ENCODE peak calls at places on chromosomes 6 and 20, in nine cellular contexts. K is ovary, R is keratinocyte, V is pancreas, S is H1, C is PC-3, E is lower lobe of right lung, G is breast epithelium, O is uterus. H is an unnamed sample.
A peak's percentile ranks its signal among the peaks of the same experiment; 100 is the strongest.

GRCh38 chr6:6007311-6008113 is 787 bp upstream of the NRN1 start:
- DNase-seq in K (no peak), R (no peak), V (no peak), S (peak; percentile 73), C (no peak), E (no peak), G (no peak), O (no peak), H (no peak)

GRCh38 chr6:141393405-141394124 is 739.2 kb upstream of the GJE1 start:
- DNase-seq in K (no peak), R (no peak), V (no peak), S (no peak), C (no peak), E (no peak), G (no peak), O (no peak), H (no peak)

GRCh38 chr20:21511485-21511849 is 2.4 kb downstream of the NKX2-2 start:
- DNase-seq in K (no peak), R (no peak), V (no peak), S (no peak), C (no peak), E (no peak), G (no peak), O (no peak), H (no peak)

GRCh38 chr6:125808060-125808459 is 17.3 kb downstream of the NCOA7 start:
- DNase-seq in K (no peak), R (no peak), V (no peak), S (no peak), C (no peak), E (no peak), G (no peak), O (no peak), H (no peak)

GRCh38 chr20:51541189-51542032 is 1.1 kb downstream of the NFATC2 start:
- DNase-seq in K (peak; percentile 65), R (no peak), V (peak; percentile 85), S (no peak), C (no peak), E (peak; percentile 62), G (peak; percentile 61), O (peak; percentile 82), H (no peak)

GRCh38 chr20:4555188-4555893 is 166.4 kb upstream of the PRND start:
- DNase-seq in K (no peak), R (no peak), V (no peak), S (no peak), C (peak; percentile 86), E (no peak), G (no peak), O (no peak), H (no peak)

GRCh38 chr6:117907600-117908245 is 659 bp downstream of the SLC35F1 start:
- DNase-seq in K (no peak), R (no peak), V (peak; percentile 43), S (peak; percentile 78), C (no peak), E (peak; percentile 36), G (no peak), O (no peak), H (no peak)

GRCh38 chr20:1456300-1456699 is 10.3 kb downstream of the NSFL1C start:
- DNase-seq in K (no peak), R (no peak), V (no peak), S (no peak), C (no peak), E (no peak), G (no peak), O (no peak), H (no peak)

GRCh38 chr6:117685359-117685758 is 10.1 kb downstream of the NUS1 start:
- DNase-seq in K (no peak), R (no peak), V (no peak), S (no peak), C (no peak), E (no peak), G (no peak), O (no peak), H (no peak)

GRCh38 chr6:125790403-125791150 is at the start of gene NCOA7:
- DNase-seq in K (peak; percentile 85), R (no peak), V (peak; percentile 82), S (peak; percentile 84), C (peak; percentile 58), E (peak; percentile 88), G (peak; percentile 69), O (peak; percentile 78), H (peak; percentile 38)

GRCh38 chr6:127933852-127934840 is 33.3 kb upstream of the THEMIS start:
- DNase-seq in K (no peak), R (no peak), V (no peak), S (no peak), C (no peak), E (no peak), G (no peak), O (no peak), H (no peak)

GRCh38 chr20:4082406-4083102 is 67.2 kb upstream of the RNF24 start:
- DNase-seq in K (no peak), R (no peak), V (peak; percentile 59), S (no peak), C (peak; percentile 25), E (peak; percentile 67), G (no peak), O (peak; percentile 58), H (no peak)

GRCh38 chr20:41512624-41513023 is 105.6 kb downstream of the CHD6 start:
- DNase-seq in K (no peak), R (no peak), V (no peak), S (no peak), C (no peak), E (no peak), G (no peak), O (no peak), H (no peak)

GRCh38 chr6:15916581-15916980 is 212.3 kb upstream of the MYLIP start:
- DNase-seq in K (no peak), R (no peak), V (no peak), S (no peak), C (no peak), E (no peak), G (no peak), O (no peak), H (no peak)

DNA sequence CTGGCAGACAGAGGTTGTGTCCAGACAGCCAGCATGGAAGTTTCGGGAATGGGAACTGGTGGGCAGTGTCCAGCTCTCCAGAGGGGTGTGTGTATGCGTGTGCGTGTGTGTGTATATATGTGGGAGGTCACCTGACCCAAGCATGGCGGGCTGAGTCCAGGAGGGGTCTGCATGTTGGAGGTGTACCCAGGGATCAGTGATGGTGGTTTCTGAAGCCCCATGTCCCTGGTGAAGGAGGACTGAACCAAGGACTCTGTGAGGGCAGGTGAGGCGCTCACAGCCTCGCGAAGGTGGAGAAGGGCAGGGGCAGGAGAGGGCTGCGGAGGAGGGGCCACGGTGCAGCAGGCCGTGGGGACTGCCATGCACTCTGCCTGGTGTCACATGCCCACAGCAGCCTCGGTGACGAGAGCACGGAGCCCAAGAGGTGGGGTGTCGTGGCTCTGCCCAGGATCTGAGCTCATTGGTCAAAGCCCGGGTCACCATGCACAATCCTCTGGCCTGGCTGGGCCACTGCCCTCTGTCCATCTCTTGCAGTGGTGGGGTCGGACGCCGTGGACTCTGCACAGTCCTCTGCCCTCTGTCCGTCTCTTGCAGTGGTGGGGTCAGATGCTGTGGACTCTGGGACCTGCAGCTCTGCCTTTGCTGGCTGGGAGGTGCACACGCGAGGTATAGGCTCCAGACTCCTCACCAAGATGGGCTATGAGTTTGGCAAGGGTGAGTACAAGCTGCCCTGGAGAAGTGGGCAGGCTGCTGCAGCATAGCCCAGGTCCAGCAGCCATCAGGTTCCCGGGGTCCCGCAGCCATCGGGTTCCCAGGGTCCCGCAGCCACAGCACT is 2.1 kb upstream of the LIME1 start:
- DNase-seq in K (no peak), R (no peak), V (no peak), S (no peak), C (no peak), E (no peak), G (no peak), O (no peak), H (no peak)
- H3K27ac ChIP-seq in K (no peak overlapping the region), R (no peak overlapping the region), V (no peak overlapping the region), S (no peak overlapping the region), C (no peak overlapping the region), E (no peak overlapping the region), G (no peak overlapping the region), O (no peak overlapping the region), H (no peak overlapping the region)

GRCh38 chr6:52551483-52552277 is 25.2 kb downstream of the TRAM2 start:
- DNase-seq in K (peak; percentile 49), R (no peak), V (peak; percentile 79), S (peak; percentile 70), C (peak; percentile 91), E (peak; percentile 67), G (peak; percentile 65), O (peak; percentile 40), H (no peak)
- H3K27ac ChIP-seq in K (no peak overlapping the region), R (peak overlapping the region; percentile 19), V (peak overlapping the region; percentile 30), S (peak overlapping the region; percentile 40), C (no peak overlapping the region), E (peak overlapping the region; percentile 44), G (peak overlapping the region; percentile 67), O (peak overlapping the region; percentile 45), H (peak overlapping the region; percentile 48)

GRCh38 chr6:82397962-82398692 is 34.5 kb downstream of the TPBG start:
- DNase-seq in K (no peak), R (no peak), V (no peak), S (no peak), C (peak; percentile 84), E (no peak), G (no peak), O (no peak), H (no peak)
- H3K27ac ChIP-seq in K (no peak overlapping the region), R (peak overlapping the region; percentile 97), V (no peak overlapping the region), S (no peak overlapping the region), C (peak overlapping the region; percentile 99), E (no peak overlapping the region), G (no peak overlapping the region), O (no peak overlapping the region), H (peak overlapping the region; percentile 1)

GRCh38 chr20:12838261-12838866 is 170.4 kb upstream of the SPTLC3 start:
- DNase-seq in K (no peak), R (no peak), V (no peak), S (peak; percentile 63), C (no peak), E (no peak), G (no peak), O (no peak), H (no peak)

GRCh38 chr20:12837646-12838045 is 171.1 kb upstream of the SPTLC3 start:
- DNase-seq in K (no peak), R (no peak), V (no peak), S (no peak), C (no peak), E (no peak), G (no peak), O (no peak), H (no peak)

GRCh38 chr20:12833861-12834260 is 174.9 kb upstream of the SPTLC3 start:
- DNase-seq in K (no peak), R (no peak), V (no peak), S (no peak), C (no peak), E (no peak), G (no peak), O (no peak), H (no peak)

GRCh38 chr20:12835999-12836398 is 172.8 kb upstream of the SPTLC3 start:
- DNase-seq in K (no peak), R (no peak), V (no peak), S (no peak), C (no peak), E (no peak), G (no peak), O (no peak), H (no peak)
- H3K27ac ChIP-seq in K (no peak overlapping the region), R (no peak overlapping the region), V (no peak overlapping the region), S (no peak overlapping the region), C (no peak overlapping the region), E (no peak overlapping the region), G (no peak overlapping the region), O (no peak overlapping the region), H (no peak overlapping the region)

GRCh38 chr6:166437661-166438060 is 54.9 kb upstream of the MPC1 start:
- DNase-seq in K (no peak), R (no peak), V (no peak), S (no peak), C (no peak), E (no peak), G (no peak), O (no peak), H (no peak)
- H3K27ac ChIP-seq in K (no peak overlapping the region), R (no peak overlapping the region), V (no peak overlapping the region), S (no peak overlapping the region), C (no peak overlapping the region), E (no peak overlapping the region), G (no peak overlapping the region), O (no peak overlapping the region), H (no peak overlapping the region)

H was measured in esophagus squamous epithelium.